ENCODE peak calls at places on chromosomes 2 and 18, in five cellular contexts. One of them, this sample, is unnamed.

GRCh38 chr2:128577141-128577930 is 258.7 kb upstream of the HS6ST1 start:
- DNase-seq in GM12891: no peak
- DNase-seq in H1: no peak
- DNase-seq in K562: no peak
- DNase-seq in HepG2: no peak
- DNase-seq in this sample: no peak

GRCh38 chr18:47247036-47247832 is 4.2 kb downstream of the SKOR2 start:
- DNase-seq in HepG2: no peak
- DNase-seq in K562: no peak
- DNase-seq in H1: peak; percentile 83
- DNase-seq in GM12891: no peak
- DNase-seq in this sample: no peak

GRCh38 chr2:101741775-101742520 is 44.4 kb downstream of the MAP4K4 start:
- DNase-seq in K562: no peak
- DNase-seq in H1: no peak
- DNase-seq in HepG2: no peak
- DNase-seq in GM12891: no peak
- DNase-seq in this sample: no peak

GRCh38 chr2:104412384-104412783 is 441.5 kb upstream of the POU3F3 start:
- DNase-seq in GM12891: peak; percentile 16
- DNase-seq in K562: peak; percentile 52
- DNase-seq in HepG2: peak; percentile 20
- DNase-seq in H1: peak; percentile 70
- DNase-seq in this sample: peak; percentile 18

GRCh38 chr2:43340066-43340465 is 113.7 kb upstream of the ZFP36L2 start:
- DNase-seq in HepG2: no peak
- DNase-seq in H1: no peak
- DNase-seq in K562: no peak
- DNase-seq in GM12891: no peak
- DNase-seq in this sample: no peak

GRCh38 chr2:197292614-197293013 is 18.0 kb downstream of the ANKRD44 start:
- DNase-seq in H1: no peak
- DNase-seq in HepG2: no peak
- DNase-seq in GM12891: no peak
- DNase-seq in K562: no peak
- DNase-seq in this sample: no peak

GRCh38 chr2:174205562-174205961 is 42.8 kb downstream of the OLA1 start:
- DNase-seq in GM12891: no peak
- DNase-seq in K562: no peak
- DNase-seq in H1: no peak
- DNase-seq in HepG2: no peak
- DNase-seq in this sample: no peak

GRCh38 chr18:38768504-38768903 is 1202.9 kb upstream of the CELF4 start:
- DNase-seq in K562: no peak
- DNase-seq in GM12891: no peak
- DNase-seq in HepG2: no peak
- DNase-seq in H1: no peak
- DNase-seq in this sample: no peak

GRCh38 chr2:135005753-135006152 is 41.5 kb downstream of the MAP3K19 start:
- DNase-seq in HepG2: no peak
- DNase-seq in H1: no peak
- DNase-seq in GM12891: no peak
- DNase-seq in K562: no peak
- DNase-seq in this sample: no peak

GRCh38 chr2:96685592-96686459 is 43.3 kb downstream of the FER1L5 start:
- DNase-seq in GM12891: no peak
- DNase-seq in K562: peak; percentile 42
- DNase-seq in H1: peak; percentile 56
- DNase-seq in HepG2: peak; percentile 74
- DNase-seq in this sample: no peak

GRCh38 chr2:10796703-10797102 is 15.9 kb downstream of the PDIA6 start:
- DNase-seq in K562: no peak
- DNase-seq in H1: no peak
- DNase-seq in HepG2: no peak
- DNase-seq in GM12891: no peak
- DNase-seq in this sample: no peak

GRCh38 chr2:231297108-231297908 is 98.2 kb upstream of the B3GNT7 start:
- DNase-seq in H1: peak; percentile 77
- DNase-seq in GM12891: peak; percentile 63
- DNase-seq in HepG2: peak; percentile 63
- DNase-seq in K562: peak; percentile 67
- DNase-seq in this sample: peak; percentile 64

GRCh38 chr2:25161055-25161781 is 7.2 kb downstream of the POMC start:
- DNase-seq in GM12891: peak; percentile 72
- DNase-seq in H1: peak; percentile 73
- DNase-seq in HepG2: no peak
- DNase-seq in K562: no peak
- DNase-seq in this sample: peak; percentile 40

GRCh38 chr2:88666576-88666975 is 24.9 kb upstream of the RPIA start:
- DNase-seq in HepG2: peak; percentile 55
- DNase-seq in K562: no peak
- DNase-seq in H1: no peak
- DNase-seq in GM12891: no peak
- DNase-seq in this sample: no peak

GRCh38 chr2:30772021-30772705 is 35.1 kb downstream of the CAPN13 start:
- DNase-seq in GM12891: no peak
- DNase-seq in HepG2: no peak
- DNase-seq in K562: no peak
- DNase-seq in H1: peak; percentile 19
- DNase-seq in this sample: no peak

GRCh38 chr2:216082805-216083204 is 1.1 kb downstream of the TMEM169 start:
- DNase-seq in H1: no peak
- DNase-seq in GM12891: no peak
- DNase-seq in HepG2: peak; percentile 40
- DNase-seq in K562: no peak
- DNase-seq in this sample: no peak

GRCh38 chr2:177906041-177906718 is 166.4 kb downstream of the PDE11A start:
- DNase-seq in GM12891: peak; percentile 23
- DNase-seq in K562: peak; percentile 77
- DNase-seq in H1: peak; percentile 95
- DNase-seq in HepG2: peak; percentile 53
- DNase-seq in this sample: peak; percentile 21

GRCh38 chr2:124740636-124741035 is 715.5 kb downstream of the CNTNAP5 start:
- DNase-seq in HepG2: no peak
- DNase-seq in GM12891: no peak
- DNase-seq in H1: no peak
- DNase-seq in K562: no peak
- DNase-seq in this sample: no peak

GRCh38 chr18:44134447-44134846 is 546.2 kb upstream of the SETBP1 start:
- DNase-seq in HepG2: no peak
- DNase-seq in H1: no peak
- DNase-seq in GM12891: no peak
- DNase-seq in K562: no peak
- DNase-seq in this sample: no peak

GRCh38 chr2:214706986-214707385 is 102.5 kb downstream of the BARD1 start:
- DNase-seq in HepG2: no peak
- DNase-seq in K562: no peak
- DNase-seq in H1: no peak
- DNase-seq in GM12891: no peak
- DNase-seq in this sample: no peak

GRCh38 chr2:25305809-25306208 is 35.9 kb downstream of the DNMT3A start:
- DNase-seq in HepG2: no peak
- DNase-seq in K562: no peak
- DNase-seq in GM12891: no peak
- DNase-seq in H1: no peak
- DNase-seq in this sample: no peak

GRCh38 chr2:149556452-149556851 is 31.1 kb downstream of the MMADHC start:
- DNase-seq in H1: no peak
- DNase-seq in K562: no peak
- DNase-seq in HepG2: no peak
- DNase-seq in GM12891: no peak
- DNase-seq in this sample: no peak

GRCh38 chr2:160214461-160215055 is 14.5 kb upstream of the ITGB6 start:
- DNase-seq in HepG2: peak; percentile 42
- DNase-seq in GM12891: no peak
- DNase-seq in H1: no peak
- DNase-seq in K562: no peak
- DNase-seq in this sample: no peak

GRCh38 chr2:49948091-49948490 is 793.8 kb upstream of the FSHR start:
- DNase-seq in H1: no peak
- DNase-seq in K562: no peak
- DNase-seq in GM12891: no peak
- DNase-seq in HepG2: no peak
- DNase-seq in this sample: no peak

GRCh38 chr2:49950635-49951034 is 796.3 kb upstream of the FSHR start:
- DNase-seq in GM12891: no peak
- DNase-seq in HepG2: no peak
- DNase-seq in K562: no peak
- DNase-seq in H1: no peak
- DNase-seq in this sample: no peak

GRCh38 chr2:49948744-49949143 is 794.4 kb upstream of the FSHR start:
- DNase-seq in HepG2: no peak
- DNase-seq in K562: no peak
- DNase-seq in H1: no peak
- DNase-seq in GM12891: no peak
- DNase-seq in this sample: no peak

GRCh38 chr2:49954074-49954473 is 799.8 kb upstream of the FSHR start:
- DNase-seq in HepG2: no peak
- DNase-seq in H1: no peak
- DNase-seq in GM12891: no peak
- DNase-seq in K562: no peak
- DNase-seq in this sample: no peak
- TF ChIP-seq POLR2AphosphoS5 in HepG2: no peak
- TF ChIP-seq POLR2AphosphoS5 in H1: no peak
- TF ChIP-seq POLR2AphosphoS5 in GM12891: no peak
- TF ChIP-seq POLR2AphosphoS5 in K562: no peak
- TF ChIP-seq POLR2AphosphoS5 in this sample: no peak

GRCh38 chr2:32039447-32040219 is at the start of gene DPY30:
- DNase-seq in HepG2: peak; percentile 91
- DNase-seq in K562: peak; percentile 90
- DNase-seq in H1: peak; percentile 94
- DNase-seq in GM12891: peak; percentile 76
- DNase-seq in this sample: peak; percentile 77
- TF ChIP-seq POLR2A in HepG2: peak; percentile 98
- TF ChIP-seq POLR2A in K562: peak; percentile 98
- TF ChIP-seq POLR2A in H1: peak; percentile 97
- TF ChIP-seq POLR2A in GM12891: peak; percentile 99
- TF ChIP-seq POLR2A in this sample: peak; percentile 98

GRCh38 chr18:80046011-80046410 is 11.8 kb downstream of the RBFA start:
- DNase-seq in K562: no peak
- DNase-seq in HepG2: no peak
- DNase-seq in H1: no peak
- DNase-seq in GM12891: no peak
- DNase-seq in this sample: no peak
- TF ChIP-seq TAF1 in K562: no peak
- TF ChIP-seq TAF1 in HepG2: no peak
- TF ChIP-seq TAF1 in H1: no peak
- TF ChIP-seq TAF1 in GM12891: no peak
- TF ChIP-seq TAF1 in this sample: no peak

DNA sequence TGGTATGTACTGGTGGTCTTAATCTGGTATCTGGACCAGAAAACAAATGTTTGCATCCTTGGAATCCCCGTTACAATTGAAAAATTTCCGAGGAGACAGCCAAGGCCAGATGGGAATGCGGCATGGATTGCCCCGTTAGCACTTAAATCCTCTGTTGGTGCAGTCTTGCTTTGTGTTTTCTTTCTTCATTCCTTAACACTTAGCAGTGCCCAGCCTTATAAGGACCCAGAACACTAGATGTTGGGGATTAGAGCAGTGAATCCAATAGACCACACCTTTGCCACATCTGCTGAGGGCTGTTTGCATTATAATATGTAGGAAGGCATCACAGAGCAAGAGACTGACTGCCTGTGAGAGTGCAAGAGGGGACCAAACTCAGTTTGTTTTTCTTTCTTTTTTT is 12.8 kb upstream of the ZNF532 start:
- DNase-seq in H1: no peak
- DNase-seq in GM12891: no peak
- DNase-seq in K562: no peak
- DNase-seq in HepG2: no peak
- DNase-seq in this sample: no peak
- TF ChIP-seq POLR2AphosphoS5 in H1: no peak
- TF ChIP-seq POLR2AphosphoS5 in GM12891: no peak
- TF ChIP-seq POLR2AphosphoS5 in K562: no peak
- TF ChIP-seq POLR2AphosphoS5 in HepG2: no peak
- TF ChIP-seq POLR2AphosphoS5 in this sample: no peak

GRCh38 chr2:120771556-120772208 is 36.0 kb downstream of the GLI2 start:
- DNase-seq in H1: no peak
- DNase-seq in GM12891: no peak
- DNase-seq in K562: no peak
- DNase-seq in HepG2: no peak
- DNase-seq in this sample: no peak
- TF ChIP-seq POLR2A in H1: no peak
- TF ChIP-seq POLR2A in GM12891: no peak
- TF ChIP-seq POLR2A in K562: no peak
- TF ChIP-seq POLR2A in HepG2: no peak
- TF ChIP-seq POLR2A in this sample: no peak